ENCODE peak calls at places on chromosomes 6 and 20, in eight cellular contexts. F is fibroblast of lung, E is tibial artery, G is GM12865, L is NB4, Y is H1, V is lung, W is hepatocyte. J is an unnamed sample.
A peak's percentile ranks its signal among the peaks of the same experiment; 100 is the strongest.

GRCh38 chr20:42565106-42565990 is 624.4 kb downstream of the PTPRT start:
- DNase-seq in G (no peak), E (no peak), L (no peak), F (no peak), V (no peak), Y (no peak), W (no peak), J (no peak)

GRCh38 chr6:32148289-32148688 is 3.5 kb downstream of the PRRT1 start:
- DNase-seq in F (no peak), G (no peak), E (no peak), V (no peak), L (no peak), W (peak; percentile 13), Y (no peak), J (no peak)

GRCh38 chr20:63098195-63098810 is 91.5 kb upstream of the BHLHE23 start:
- DNase-seq in Y (no peak), G (no peak), F (no peak), L (no peak), V (no peak), E (peak; percentile 28), W (no peak), J (no peak)

GRCh38 chr20:2264118-2264517 is 31.7 kb upstream of the TGM3 start:
- DNase-seq in V (no peak), W (no peak), F (no peak), E (no peak), G (no peak), L (no peak), Y (no peak), J (no peak)

GRCh38 chr20:57223648-57224489 is 42.6 kb downstream of the BMP7 start:
- DNase-seq in G (no peak), L (peak; percentile 23), V (no peak), F (peak; percentile 3), W (no peak), E (no peak), Y (no peak), J (no peak)

GRCh38 chr6:3422457-3422816 is 34.4 kb downstream of the SLC22A23 start:
- DNase-seq in F (no peak), Y (no peak), V (no peak), W (no peak), G (no peak), E (no peak), L (no peak), J (peak; percentile 59)

GRCh38 chr6:32868257-32868788 is 14.3 kb downstream of the PSMB9 start:
- DNase-seq in L (peak; percentile 81), F (peak; percentile 77), E (peak; percentile 83), Y (no peak), W (peak; percentile 79), V (peak; percentile 81), G (peak; percentile 88), J (peak; percentile 31)

GRCh38 chr6:111950661-111951426 is 77.6 kb upstream of the FYN start:
- DNase-seq in V (no peak), Y (no peak), L (no peak), G (no peak), E (no peak), W (no peak), F (peak; percentile 67), J (peak; percentile 11)

GRCh38 chr6:16258709-16259075 is 20.3 kb downstream of the GMPR start:
- DNase-seq in L (no peak), F (no peak), E (no peak), Y (no peak), V (no peak), G (no peak), W (no peak), J (no peak)

GRCh38 chr6:23532227-23532626 is 593.8 kb upstream of the NRSN1 start:
- DNase-seq in F (peak; percentile 5), L (no peak), W (no peak), Y (no peak), E (no peak), G (no peak), V (no peak), J (no peak)

GRCh38 chr6:293185-294174 is 1.2 kb downstream of the DUSP22 start:
- DNase-seq in W (no peak), V (peak; percentile 55), F (peak; percentile 23), Y (no peak), L (peak; percentile 36), G (peak; percentile 77), E (peak; percentile 71), J (no peak)

GRCh38 chr6:165704001-165704748 is 41.1 kb upstream of the PDE10A start:
- DNase-seq in F (peak; percentile 34), G (peak; percentile 32), L (no peak), Y (no peak), W (no peak), V (no peak), E (no peak), J (peak; percentile 19)

GRCh38 chr20:2468581-2469407 is 1.8 kb downstream of the SNRPB start:
- DNase-seq in F (peak; percentile 23), E (no peak), L (no peak), V (no peak), W (no peak), G (peak; percentile 15), Y (no peak), J (no peak)

GRCh38 chr6:119758385-119758784 is 408.8 kb upstream of the MAN1A1 start:
- DNase-seq in V (no peak), Y (no peak), E (no peak), F (no peak), G (no peak), W (no peak), L (no peak), J (no peak)

GRCh38 chr20:20450461-20451027 is 82.6 kb downstream of the INSM1 start:
- DNase-seq in V (no peak), Y (no peak), G (no peak), L (no peak), F (peak; percentile 33), E (no peak), W (no peak), J (no peak)

GRCh38 chr6:34341481-34341971 is 50.9 kb downstream of the NUDT3 start:
- DNase-seq in L (peak; percentile 16), Y (no peak), F (peak; percentile 70), E (no peak), W (no peak), V (no peak), G (no peak), J (peak; percentile 92)

GRCh38 chr6:154252676-154253075 is 103.9 kb downstream of the IPCEF1 start:
- DNase-seq in L (peak; percentile 29), F (peak; percentile 36), Y (no peak), V (no peak), W (no peak), G (no peak), E (no peak), J (no peak)

GRCh38 chr6:46465294-46466165 is 25.7 kb downstream of the RCAN2 start:
- DNase-seq in Y (no peak), G (no peak), F (peak; percentile 7), L (no peak), W (no peak), V (no peak), E (no peak), J (no peak)

GRCh38 chr20:21102252-21102609 is 3.9 kb downstream of the LINC00237 start:
- DNase-seq in F (no peak), L (peak; percentile 30), Y (no peak), G (peak; percentile 21), V (no peak), E (no peak), W (no peak), J (no peak)

DNA sequence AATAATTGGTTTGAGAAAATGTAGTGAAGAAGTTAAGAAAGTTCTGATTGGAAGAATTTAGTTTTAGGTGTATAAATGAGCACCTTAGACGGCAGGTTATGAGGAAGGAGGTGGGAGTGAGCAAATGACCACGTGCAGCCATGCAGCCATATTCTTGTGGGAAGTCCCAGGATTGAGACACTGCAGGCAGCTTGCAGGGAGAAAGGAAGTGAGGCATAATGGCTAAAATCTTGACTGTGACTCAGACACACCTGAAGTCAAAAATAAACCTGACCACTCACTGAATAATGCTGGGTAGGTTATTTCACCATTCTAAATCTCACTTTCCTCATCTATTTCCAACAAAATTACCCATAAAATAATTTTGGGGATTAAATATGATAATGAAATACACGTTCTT is 16.6 kb downstream of the DSE start:
- DNase-seq in Y (no peak), V (no peak), G (peak; percentile 88), E (no peak), W (no peak), L (peak; percentile 50), F (peak; percentile 42), J (no peak)
- H3K4me3 ChIP-seq in Y (no peak overlapping the region), V (no peak overlapping the region), G (peak overlapping the region; percentile 36), E (no peak overlapping the region), W (no peak overlapping the region), L (no peak overlapping the region), F (no peak overlapping the region), J (no peak overlapping the region)

GRCh38 chr20:31974975-31975481 is 7.1 kb downstream of the XKR7 start:
- DNase-seq in F (no peak), Y (no peak), L (peak; percentile 34), G (no peak), W (no peak), V (no peak), E (no peak), J (no peak)
- TF ChIP-seq CTCF in F (no peak), Y (no peak), L (no peak), G (no peak), W (no peak), V (no peak), E (no peak), J (no peak)

GRCh38 chr6:123804771-123805540 is 1.3 kb downstream of the NKAIN2 start:
- DNase-seq in G (no peak), Y (no peak), V (no peak), W (no peak), E (no peak), F (no peak), L (no peak), J (no peak)
- H3K4me3 ChIP-seq in G (no peak overlapping the region), Y (no peak overlapping the region), V (no peak overlapping the region), W (no peak overlapping the region), E (no peak overlapping the region), F (no peak overlapping the region), L (no peak overlapping the region), J (no peak overlapping the region)

GRCh38 chr20:3670945-3671344 is 7.7 kb upstream of the GFRA4 start:
- DNase-seq in F (no peak), E (no peak), V (no peak), G (no peak), W (no peak), Y (no peak), L (no peak), J (no peak)

GRCh38 chr20:3672864-3673550 is 8.8 kb downstream of the ADAM33 start:
- DNase-seq in G (no peak), E (no peak), V (no peak), L (no peak), F (no peak), Y (no peak), W (no peak), J (no peak)

GRCh38 chr20:3671986-3672863 is 9.0 kb upstream of the GFRA4 start:
- DNase-seq in F (no peak), Y (no peak), V (no peak), G (no peak), W (no peak), E (no peak), L (no peak), J (no peak)

GRCh38 chr20:3669710-3670367 is 6.6 kb upstream of the GFRA4 start:
- DNase-seq in G (no peak), L (no peak), W (no peak), F (no peak), Y (no peak), V (no peak), E (no peak), J (no peak)

DNA sequence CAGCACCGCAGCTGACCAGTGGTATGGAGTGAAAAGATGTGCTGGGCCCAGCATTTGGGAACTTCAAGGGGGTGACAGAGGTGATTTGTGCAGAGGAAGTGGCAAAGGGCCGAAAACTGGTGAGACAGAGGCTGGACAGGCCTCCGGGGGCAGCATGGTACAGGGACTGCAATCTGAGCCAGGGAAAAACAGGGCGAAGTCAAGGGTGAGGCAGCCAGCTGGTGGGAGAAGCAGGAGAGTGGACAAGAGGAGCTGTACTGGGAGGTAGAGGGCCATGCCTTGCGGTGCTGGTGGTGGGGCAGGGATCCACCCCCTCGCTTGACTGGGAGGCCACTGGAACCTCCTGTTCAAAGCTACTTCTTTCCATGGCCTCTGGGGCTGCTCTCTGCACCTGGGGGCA is 7.3 kb upstream of the GFRA4 start:
- DNase-seq in Y (no peak), G (no peak), L (peak; percentile 42), W (no peak), V (no peak), F (no peak), E (no peak), J (no peak)
- TF ChIP-seq CTCF in Y (peak; percentile 40), G (no peak), L (peak; percentile 37), W (no peak), V (no peak), F (no peak), E (no peak), J (no peak)